ENCODE peak calls at places on chromosomes 6 and 20, in nine cellular contexts. One of them, this sample, is unnamed.

GRCh38 chr20:44848254-44849015 is 37.1 kb upstream of the YWHAB start:
- DNase-seq in sigmoid colon: no peak
- DNase-seq in A549: no peak
- DNase-seq in uterus: no peak
- DNase-seq in activated T-cell treated with anti-CD3 and anti-CD28 coated beads for 24 hours: no peak
- DNase-seq in GM23338: no peak
- DNase-seq in BE2C: no peak
- DNase-seq in T-cell: no peak
- DNase-seq in left cardiac atrium: no peak
- DNase-seq in this sample: no peak

GRCh38 chr6:140979642-140980091 is 1153.1 kb upstream of the GJE1 start:
- DNase-seq in sigmoid colon: peak
- DNase-seq in A549: no peak
- DNase-seq in uterus: peak
- DNase-seq in activated T-cell treated with anti-CD3 and anti-CD28 coated beads for 24 hours: no peak
- DNase-seq in GM23338: no peak
- DNase-seq in BE2C: no peak
- DNase-seq in T-cell: no peak
- DNase-seq in left cardiac atrium: peak
- DNase-seq in this sample: no peak

GRCh38 chr20:30593572-30593971 is 663.9 kb upstream of the DEFB115 start:
- DNase-seq in sigmoid colon: no peak
- DNase-seq in A549: no peak
- DNase-seq in uterus: no peak
- DNase-seq in activated T-cell treated with anti-CD3 and anti-CD28 coated beads for 24 hours: no peak
- DNase-seq in GM23338: peak
- DNase-seq in BE2C: no peak
- DNase-seq in T-cell: no peak
- DNase-seq in left cardiac atrium: no peak
- DNase-seq in this sample: no peak

GRCh38 chr6:79713701-79714322 is 82.7 kb downstream of the SH3BGRL2 start:
- DNase-seq in sigmoid colon: no peak
- DNase-seq in A549: peak
- DNase-seq in uterus: peak
- DNase-seq in activated T-cell treated with anti-CD3 and anti-CD28 coated beads for 24 hours: peak
- DNase-seq in GM23338: peak
- DNase-seq in BE2C: peak
- DNase-seq in T-cell: peak
- DNase-seq in left cardiac atrium: peak
- DNase-seq in this sample: no peak

GRCh38 chr6:89640804-89641203 is 2.3 kb upstream of the LYRM2 start:
- DNase-seq in sigmoid colon: no peak
- DNase-seq in A549: no peak
- DNase-seq in uterus: no peak
- DNase-seq in activated T-cell treated with anti-CD3 and anti-CD28 coated beads for 24 hours: no peak
- DNase-seq in GM23338: peak
- DNase-seq in BE2C: no peak
- DNase-seq in T-cell: no peak
- DNase-seq in left cardiac atrium: no peak
- DNase-seq in this sample: no peak

GRCh38 chr6:133939778-133940667 is 13.0 kb upstream of the TBPL1 start:
- DNase-seq in sigmoid colon: no peak
- DNase-seq in A549: no peak
- DNase-seq in uterus: no peak
- DNase-seq in activated T-cell treated with anti-CD3 and anti-CD28 coated beads for 24 hours: no peak
- DNase-seq in GM23338: no peak
- DNase-seq in BE2C: no peak
- DNase-seq in T-cell: no peak
- DNase-seq in left cardiac atrium: no peak
- DNase-seq in this sample: no peak

GRCh38 chr6:125511809-125512341 is 210.1 kb upstream of the HDDC2 start:
- DNase-seq in sigmoid colon: no peak
- DNase-seq in A549: peak
- DNase-seq in uterus: no peak
- DNase-seq in activated T-cell treated with anti-CD3 and anti-CD28 coated beads for 24 hours: no peak
- DNase-seq in GM23338: no peak
- DNase-seq in BE2C: peak
- DNase-seq in T-cell: no peak
- DNase-seq in left cardiac atrium: no peak
- DNase-seq in this sample: no peak

GRCh38 chr6:135358251-135358821 is 139.2 kb downstream of the AHI1 start:
- DNase-seq in sigmoid colon: no peak
- DNase-seq in A549: peak
- DNase-seq in uterus: no peak
- DNase-seq in activated T-cell treated with anti-CD3 and anti-CD28 coated beads for 24 hours: no peak
- DNase-seq in GM23338: no peak
- DNase-seq in BE2C: no peak
- DNase-seq in T-cell: no peak
- DNase-seq in left cardiac atrium: no peak
- DNase-seq in this sample: no peak

GRCh38 chr20:57079016-57080005 is 187.1 kb downstream of the BMP7 start:
- DNase-seq in sigmoid colon: no peak
- DNase-seq in A549: no peak
- DNase-seq in uterus: no peak
- DNase-seq in activated T-cell treated with anti-CD3 and anti-CD28 coated beads for 24 hours: no peak
- DNase-seq in GM23338: no peak
- DNase-seq in BE2C: no peak
- DNase-seq in T-cell: no peak
- DNase-seq in left cardiac atrium: no peak
- DNase-seq in this sample: no peak

GRCh38 chr20:3631534-3631933 is 31.7 kb downstream of the GFRA4 start:
- DNase-seq in sigmoid colon: no peak
- DNase-seq in A549: no peak
- DNase-seq in uterus: no peak
- DNase-seq in activated T-cell treated with anti-CD3 and anti-CD28 coated beads for 24 hours: no peak
- DNase-seq in GM23338: no peak
- DNase-seq in BE2C: no peak
- DNase-seq in T-cell: no peak
- DNase-seq in left cardiac atrium: no peak
- DNase-seq in this sample: no peak

GRCh38 chr20:61134286-61135035 is 117.6 kb upstream of the CDH4 start:
- DNase-seq in sigmoid colon: no peak
- DNase-seq in A549: no peak
- DNase-seq in uterus: no peak
- DNase-seq in activated T-cell treated with anti-CD3 and anti-CD28 coated beads for 24 hours: no peak
- DNase-seq in GM23338: no peak
- DNase-seq in BE2C: no peak
- DNase-seq in T-cell: no peak
- DNase-seq in left cardiac atrium: no peak
- DNase-seq in this sample: no peak

GRCh38 chr6:11009353-11009752 is 34.8 kb downstream of the ELOVL2 start:
- DNase-seq in sigmoid colon: no peak
- DNase-seq in A549: peak
- DNase-seq in uterus: no peak
- DNase-seq in activated T-cell treated with anti-CD3 and anti-CD28 coated beads for 24 hours: no peak
- DNase-seq in GM23338: peak
- DNase-seq in BE2C: no peak
- DNase-seq in T-cell: no peak
- DNase-seq in left cardiac atrium: no peak
- DNase-seq in this sample: no peak